ENCODE peak calls at places on chromosomes 3 and 15, in nine cellular contexts. K is OCI-LY7, V is epithelial cell of esophagus, I is heart left ventricle, M is transverse colon, T is left ventricle myocardium inferior, Y is tibial artery, R is HFF-Myc, Q is BJ. N is an unnamed sample.

GRCh38 chr3:139364549-139364948 is 20.7 kb downstream of the MRPS22 start:
- DNase-seq in K (no peak), V (no peak), I (no peak), M (no peak), T (no peak), Y (no peak), R (no peak), Q (no peak), N (no peak)

GRCh38 chr3:124217542-124217941 is 225.6 kb upstream of the ROPN1 start:
- DNase-seq in K (peak; percentile 43), V (peak; percentile 86), I (peak; percentile 41), M (peak; percentile 26), T (peak; percentile 28), Y (no peak), R (peak; percentile 52), Q (no peak), N (no peak)

GRCh38 chr15:81111510-81112375 is 22.3 kb upstream of the CFAP161 start:
- DNase-seq in K (no peak), V (peak; percentile 82), I (no peak), M (no peak), T (no peak), Y (no peak), R (no peak), Q (no peak), N (no peak)

GRCh38 chr15:25784876-25785642 is 78.1 kb downstream of the ATP10A start:
- DNase-seq in K (no peak), V (no peak), I (no peak), M (no peak), T (no peak), Y (peak; percentile 83), R (no peak), Q (peak; percentile 88), N (no peak)

GRCh38 chr3:107894998-107895397 is 195.8 kb downstream of the CD47 start:
- DNase-seq in K (no peak), V (no peak), I (no peak), M (no peak), T (no peak), Y (no peak), R (no peak), Q (no peak), N (no peak)

GRCh38 chr3:162847511-162847910 is 1350.9 kb downstream of the OTOL1 start:
- DNase-seq in K (no peak), V (no peak), I (no peak), M (no peak), T (no peak), Y (no peak), R (no peak), Q (no peak), N (no peak)

GRCh38 chr15:34223904-34224596 is 766 bp upstream of the EMC4 start:
- DNase-seq in K (peak; percentile 7), V (no peak), I (no peak), M (peak; percentile 9), T (no peak), Y (no peak), R (no peak), Q (no peak), N (no peak)

GRCh38 chr15:74995779-74996765 is 709 bp downstream of the SCAMP5 start:
- DNase-seq in K (no peak), V (no peak), I (peak; percentile 30), M (peak; percentile 45), T (no peak), Y (no peak), R (no peak), Q (no peak), N (peak; percentile 66)

GRCh38 chr3:98688363-98688762 is 74.8 kb upstream of the ST3GAL6 start:
- DNase-seq in K (no peak), V (no peak), I (no peak), M (no peak), T (no peak), Y (no peak), R (no peak), Q (no peak), N (no peak)

GRCh38 chr3:42188365-42188764 is 77.6 kb downstream of the CCK start:
- DNase-seq in K (no peak), V (no peak), I (no peak), M (no peak), T (no peak), Y (no peak), R (no peak), Q (no peak), N (no peak)

GRCh38 chr3:21621396-21621695 is 129.7 kb downstream of the ZNF385D start:
- DNase-seq in K (no peak), V (peak; percentile 63), I (no peak), M (no peak), T (no peak), Y (no peak), R (no peak), Q (no peak), N (no peak)

GRCh38 chr15:93477188-93477587 is 388.2 kb upstream of the RGMA start:
- DNase-seq in K (no peak), V (peak; percentile 7), I (no peak), M (no peak), T (no peak), Y (no peak), R (no peak), Q (no peak), N (no peak)

GRCh38 chr15:81064253-81064652 is 63.5 kb downstream of the TLNRD1 start:
- DNase-seq in K (no peak), V (no peak), I (no peak), M (no peak), T (no peak), Y (no peak), R (no peak), Q (no peak), N (no peak)

GRCh38 chr15:74799255-74799842 is 13.3 kb upstream of the LMAN1L start:
- DNase-seq in K (peak; percentile 65), V (no peak), I (no peak), M (no peak), T (no peak), Y (no peak), R (no peak), Q (no peak), N (peak; percentile 87)

GRCh38 chr3:54047568-54047967 is 74.8 kb upstream of the CACNA2D3 start:
- DNase-seq in K (no peak), V (no peak), I (no peak), M (no peak), T (no peak), Y (no peak), R (no peak), Q (no peak), N (no peak)

GRCh38 chr15:83709246-83709645 is 55.3 kb downstream of the ADAMTSL3 start:
- DNase-seq in K (no peak), V (no peak), I (no peak), M (no peak), T (no peak), Y (no peak), R (no peak), Q (no peak), N (no peak)

DNA sequence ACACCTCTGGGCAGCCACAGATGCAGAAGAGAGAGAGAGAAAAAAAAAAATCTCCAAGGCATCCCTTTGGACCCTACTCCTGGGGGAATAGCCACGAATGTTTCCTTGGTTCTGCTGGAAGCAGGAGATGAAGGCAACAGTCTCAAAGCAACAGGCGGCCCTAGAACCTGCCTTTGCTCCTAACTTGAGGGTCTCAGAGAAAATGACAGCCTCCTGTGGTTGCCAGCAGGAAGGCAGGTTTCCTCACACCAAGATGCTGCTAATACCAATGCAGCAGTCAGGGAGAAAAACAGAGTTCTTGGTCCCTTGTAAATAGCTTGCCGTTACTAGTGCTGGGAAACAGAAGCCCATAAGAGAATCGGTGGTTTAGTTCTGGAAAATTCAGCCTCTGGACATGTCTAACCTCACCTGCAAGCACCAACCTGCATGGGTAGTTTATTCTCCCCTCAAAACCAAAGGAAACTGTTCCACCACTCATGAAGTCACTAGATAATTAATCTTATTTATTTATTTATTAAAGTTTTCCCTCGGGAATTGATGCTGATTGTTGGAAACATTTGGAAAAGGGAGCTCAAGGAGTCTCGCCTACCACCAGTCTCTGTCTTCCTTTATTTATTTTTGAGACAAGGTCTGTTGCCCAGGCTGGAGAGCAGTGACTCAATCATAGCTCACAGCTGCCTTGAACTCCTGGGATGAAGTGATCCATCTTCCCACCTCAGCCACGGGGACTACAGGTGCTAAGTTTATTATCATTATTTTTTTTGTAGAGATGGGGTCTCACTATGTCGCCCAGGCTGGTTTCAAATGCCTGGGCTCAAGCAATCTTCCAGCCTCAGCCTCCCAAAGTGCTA is 872 bp upstream of the FRMD4B start:
- DNase-seq in K (no peak), V (peak; percentile 72), I (no peak), M (no peak), T (no peak), Y (no peak), R (no peak), Q (no peak), N (no peak)
- H3K4me3 ChIP-seq in K (no peak overlapping the region), V (peak overlapping the region; percentile 48), I (peak overlapping the region; percentile 68), M (peak overlapping the region; percentile 29), T (peak overlapping the region; percentile 79), Y (peak overlapping the region; percentile 58), R (no peak overlapping the region), Q (peak overlapping the region; percentile 38), N (peak overlapping the region; percentile 44)

GRCh38 chr15:66885281-66885915 is 180.0 kb upstream of the SMAD3 start:
- DNase-seq in K (no peak), V (no peak), I (no peak), M (no peak), T (no peak), Y (peak; percentile 31), R (no peak), Q (no peak), N (no peak)
- TF ChIP-seq CTCF in K (no peak), V (no peak), I (no peak), M (no peak), T (no peak), Y (no peak), R (no peak), Q (no peak), N (no peak)

DNA sequence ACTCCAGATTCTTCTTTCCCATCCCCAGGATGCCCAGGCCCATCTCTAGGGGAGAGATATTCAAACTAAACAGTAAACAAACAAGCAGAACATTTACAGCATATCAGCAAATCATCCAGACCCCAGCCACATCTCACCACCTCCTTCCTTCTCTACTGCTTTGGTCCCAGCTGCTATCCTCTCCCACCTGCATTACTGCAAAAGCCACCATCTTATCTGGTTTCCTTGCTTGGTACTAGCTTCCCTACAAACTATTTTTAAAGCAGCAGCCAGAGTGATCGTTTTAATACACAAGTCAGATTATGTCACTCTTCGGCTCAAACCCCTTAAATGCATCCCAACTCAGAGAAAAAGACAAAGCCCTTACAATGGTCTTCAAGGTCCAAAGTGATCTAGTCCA is 4.8 kb downstream of the LYSMD2 start:
- DNase-seq in K (no peak), V (no peak), I (no peak), M (no peak), T (no peak), Y (no peak), R (no peak), Q (no peak), N (no peak)
- H3K4me3 ChIP-seq in K (no peak overlapping the region), V (no peak overlapping the region), I (no peak overlapping the region), M (no peak overlapping the region), T (no peak overlapping the region), Y (no peak overlapping the region), R (no peak overlapping the region), Q (no peak overlapping the region), N (no peak overlapping the region)

DNA sequence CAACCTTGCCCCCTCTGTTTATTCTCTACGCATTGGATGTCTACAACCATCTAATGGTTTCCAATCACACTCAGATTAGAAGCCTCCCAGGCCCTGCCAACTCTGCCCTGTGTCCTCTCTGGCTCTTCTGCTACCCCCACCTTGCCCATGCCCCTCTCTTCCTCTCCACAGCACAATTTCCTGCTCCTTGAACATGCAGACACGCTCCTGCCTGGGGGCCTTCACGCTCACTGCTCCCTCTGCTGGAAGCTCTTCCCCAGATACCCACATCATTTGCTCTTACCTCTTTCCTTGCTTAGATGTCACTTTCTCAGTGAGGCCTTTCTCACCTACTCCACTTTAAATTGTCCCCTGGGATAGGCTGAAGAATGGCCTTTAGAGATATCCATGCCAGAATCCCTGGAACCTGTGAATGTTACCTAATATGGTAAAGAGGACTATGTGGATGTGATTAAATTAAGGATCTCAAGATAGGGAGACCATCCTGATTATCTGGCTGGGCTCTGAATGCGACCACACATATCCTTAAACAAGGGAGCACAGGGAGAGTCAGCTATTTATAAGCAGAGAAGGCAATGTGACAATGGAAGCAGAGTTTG is 9.9 kb downstream of the KY start:
- DNase-seq in K (peak; percentile 28), V (peak; percentile 61), I (no peak), M (no peak), T (no peak), Y (no peak), R (peak; percentile 7), Q (no peak), N (no peak)
- TF ChIP-seq CTCF in K (peak; percentile 72), V (peak; percentile 58), I (no peak), M (peak; percentile 28), T (peak; percentile 51), Y (no peak), R (peak; percentile 59), Q (peak; percentile 71), N (no peak)

N was measured in spleen.